ENCODE peak calls at places on chromosomes 2 and 18, in eight cellular contexts. J is HL-60, K is ovary, V is K562, L is dorsolateral prefrontal cortex, G is endodermal cell, B is SJCRH30, M is uterus. Z is an unnamed sample.

GRCh38 chr2:55311444-55311870 is 42.4 kb upstream of the MTIF2 start:
- DNase-seq in V (no peak), M (no peak), L (no peak), K (no peak), B (no peak), G (no peak), J (peak), Z (no peak)

GRCh38 chr2:200127852-200128251 is 172.5 kb downstream of the MAIP1 start:
- DNase-seq in J (no peak), B (no peak), K (no peak), M (no peak), G (no peak), V (no peak), L (no peak), Z (no peak)

GRCh38 chr18:14971461-14972185 is 223.7 kb downstream of the ANKRD30B start:
- DNase-seq in V (no peak), L (no peak), G (no peak), J (no peak), M (no peak), B (peak), K (no peak), Z (no peak)

GRCh38 chr2:42031281-42031680 is 16.5 kb upstream of the PKDCC start:
- DNase-seq in V (no peak), L (no peak), J (no peak), G (no peak), B (no peak), M (no peak), K (no peak), Z (no peak)

GRCh38 chr2:17821080-17821479 is 4.8 kb downstream of the MSGN1 start:
- DNase-seq in B (no peak), K (no peak), G (no peak), L (no peak), J (no peak), M (no peak), V (no peak), Z (no peak)

GRCh38 chr2:147977679-147978078 is 42.9 kb downstream of the ORC4 start:
- DNase-seq in G (no peak), B (no peak), L (no peak), V (no peak), K (no peak), M (no peak), J (no peak), Z (no peak)

GRCh38 chr2:100254646-100255210 is 67.6 kb downstream of the LONRF2 start:
- DNase-seq in K (no peak), J (no peak), G (no peak), M (no peak), B (no peak), V (no peak), L (no peak), Z (no peak)

GRCh38 chr2:108988796-108989713 is at the start of gene EDAR:
- DNase-seq in L (no peak), B (peak), G (peak), K (no peak), V (peak), J (no peak), M (no peak), Z (no peak)

GRCh38 chr2:218301176-218301819 is 9.0 kb upstream of the TMBIM1 start:
- DNase-seq in K (peak), J (peak), B (peak), L (peak), G (peak), M (peak), V (peak), Z (peak)

GRCh38 chr18:11136241-11136640 is 13.1 kb downstream of the PIEZO2 start:
- DNase-seq in M (no peak), K (no peak), B (peak), L (no peak), J (no peak), V (no peak), G (no peak), Z (no peak)

GRCh38 chr2:242085941-242086621 is 216.6 kb downstream of the RTP5 start:
- DNase-seq in J (peak), M (no peak), B (no peak), K (no peak), V (peak), L (no peak), G (no peak), Z (peak)

GRCh38 chr2:160423141-160423540 is 70.5 kb downstream of the RBMS1 start:
- DNase-seq in M (no peak), L (no peak), J (no peak), B (no peak), V (no peak), G (no peak), K (no peak), Z (no peak)

GRCh38 chr18:74387362-74387761 is 69.7 kb downstream of the DIPK1C start:
- DNase-seq in K (no peak), B (no peak), L (no peak), M (no peak), G (no peak), V (no peak), J (no peak), Z (no peak)

GRCh38 chr2:174965992-174966789 is 39.0 kb downstream of the CHN1 start:
- DNase-seq in G (no peak), J (no peak), K (no peak), L (no peak), M (no peak), B (peak), V (no peak), Z (no peak)

GRCh38 chr2:133641497-133641896 is 73.2 kb upstream of the NCKAP5 start:
- DNase-seq in K (no peak), G (peak), B (no peak), M (no peak), J (no peak), V (no peak), L (no peak), Z (peak)

DNA sequence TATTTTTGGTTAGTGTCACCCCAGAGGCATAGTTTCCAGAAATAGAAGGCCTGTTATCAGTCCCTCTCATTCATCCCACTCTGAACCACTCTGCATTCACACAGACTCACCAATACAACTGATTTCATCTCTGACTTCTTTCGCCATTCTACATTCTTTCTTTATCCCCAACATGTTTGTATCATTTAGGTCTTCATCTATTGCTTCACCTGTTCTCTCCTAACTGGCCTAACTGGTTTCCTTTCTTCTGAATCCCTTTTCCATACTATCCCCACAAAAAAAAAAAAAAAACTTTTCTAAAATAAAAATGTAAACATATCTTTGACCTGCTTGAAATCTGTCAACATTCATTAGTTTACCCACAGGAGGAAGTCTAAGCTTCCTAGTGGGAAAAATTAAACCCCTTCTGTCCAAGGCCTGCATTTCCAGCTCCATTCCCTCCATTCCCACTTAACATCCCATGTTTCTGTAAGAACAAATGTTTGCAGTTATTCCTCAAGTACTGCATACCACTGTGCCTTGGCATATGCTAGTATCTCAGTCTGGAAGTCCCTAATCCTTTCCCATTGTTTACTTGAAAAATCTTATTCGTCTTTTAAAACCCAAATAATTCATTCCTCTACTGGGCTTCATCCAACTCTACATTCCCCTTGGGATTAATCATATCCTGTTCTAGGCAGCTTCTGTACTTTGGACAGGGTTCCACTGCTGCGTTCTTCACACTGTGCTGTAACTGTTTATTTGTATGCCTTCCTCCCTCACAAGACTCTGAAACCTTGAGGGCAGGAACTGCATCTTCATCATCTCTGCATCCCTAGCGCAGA is 68.5 kb downstream of the FIGN start:
- DNase-seq in B (no peak), M (no peak), K (no peak), G (no peak), L (no peak), V (no peak), J (no peak), Z (no peak)
- H3K27ac ChIP-seq in B (no peak), M (no peak), K (no peak), G (no peak), L (no peak), V (no peak), J (no peak), Z (no peak)

GRCh38 chr18:55416791-55417190 is 171.2 kb downstream of the TCF4 start:
- DNase-seq in V (no peak), G (no peak), J (no peak), B (no peak), K (no peak), M (no peak), L (peak), Z (no peak)
- H3K27ac ChIP-seq in V (no peak), G (peak), J (no peak), B (no peak), K (no peak), M (peak), L (peak), Z (no peak)

DNA sequence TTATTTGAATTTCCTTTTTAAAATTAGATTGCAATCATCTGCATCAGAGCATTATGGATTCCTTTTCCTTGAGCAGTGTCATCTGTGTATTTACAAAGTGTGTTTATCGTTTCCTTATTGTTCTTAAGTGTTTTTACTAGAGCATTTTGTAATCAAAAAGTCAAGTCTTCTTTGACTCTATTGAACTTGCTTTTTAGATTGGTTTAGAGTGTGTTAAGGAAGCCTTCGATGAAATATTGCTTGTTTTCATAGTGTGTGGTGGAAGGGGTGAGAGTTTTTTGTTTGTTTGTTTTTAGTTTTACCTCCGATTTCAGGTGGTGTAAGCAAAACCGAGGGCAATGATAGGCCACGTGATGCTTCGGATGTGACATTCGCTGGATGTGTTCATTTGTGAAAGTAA is 45.7 kb downstream of the ARHGAP28 start:
- DNase-seq in L (no peak), B (no peak), M (no peak), V (no peak), G (no peak), J (no peak), K (no peak), Z (no peak)
- H3K27ac ChIP-seq in L (no peak), B (no peak), M (no peak), V (no peak), G (no peak), J (no peak), K (peak), Z (no peak)

DNA sequence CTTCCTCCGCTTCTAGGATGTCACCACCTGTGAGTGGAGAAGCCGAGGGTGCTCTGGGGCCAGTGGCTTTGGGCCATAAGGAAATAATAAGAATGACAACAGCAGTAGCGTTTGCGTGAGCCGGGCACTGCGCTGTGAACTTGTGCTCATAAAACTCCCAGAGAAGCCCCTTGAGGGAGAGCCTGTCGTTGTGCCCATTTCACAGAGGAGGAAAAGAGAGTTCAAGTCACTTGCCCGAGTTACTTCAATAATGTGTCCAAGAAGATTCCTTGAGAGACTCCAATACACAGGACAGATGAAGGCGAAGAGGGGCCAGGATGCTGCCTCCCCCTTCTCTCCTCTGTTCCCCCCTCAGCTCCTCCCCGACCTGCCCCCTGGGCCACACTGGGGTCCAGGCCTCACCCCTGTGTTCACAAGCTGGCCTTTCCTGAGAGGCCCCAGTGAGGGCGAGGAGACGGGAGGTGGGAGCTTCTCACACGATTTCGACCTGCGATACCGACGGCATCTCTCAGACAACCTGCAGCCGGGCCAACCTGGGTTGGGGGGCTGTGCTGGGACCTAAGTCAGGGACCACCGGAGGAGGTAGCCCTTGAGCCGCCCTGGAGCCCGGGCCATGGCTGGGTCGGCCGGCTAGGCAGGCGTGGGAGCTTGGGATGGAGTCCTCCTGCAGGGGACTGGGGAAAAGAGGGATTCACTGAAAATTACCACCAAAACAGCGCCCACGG is 53.5 kb upstream of the UBE2F start:
- DNase-seq in V (no peak), G (no peak), J (no peak), L (no peak), K (no peak), M (peak), B (no peak), Z (no peak)
- H3K27ac ChIP-seq in V (no peak), G (no peak), J (no peak), L (no peak), K (no peak), M (peak), B (no peak), Z (no peak)

DNA sequence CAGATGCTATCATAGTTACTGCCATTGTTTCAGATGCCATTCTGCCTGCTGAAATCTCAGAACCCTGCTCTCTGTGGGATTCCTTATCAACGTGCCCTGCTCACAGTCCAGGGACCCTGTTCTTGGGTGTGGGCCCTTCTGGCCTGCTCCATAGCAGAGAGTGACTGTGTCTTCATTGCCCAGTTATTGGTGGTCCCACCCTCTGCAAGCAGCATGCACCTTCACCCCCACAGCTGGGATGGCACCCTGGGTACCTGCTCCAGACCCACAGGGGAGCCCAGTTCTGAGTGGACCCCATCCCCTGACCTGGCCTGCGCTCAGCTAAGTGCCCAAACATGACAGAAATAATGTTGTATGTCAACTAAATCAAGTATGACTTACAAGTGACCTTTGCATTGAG is 36.6 kb downstream of the SMIM21 start:
- DNase-seq in M (no peak), K (no peak), V (no peak), B (no peak), L (no peak), G (no peak), J (no peak), Z (no peak)
- H3K27ac ChIP-seq in M (no peak), K (no peak), V (no peak), B (no peak), L (no peak), G (no peak), J (no peak), Z (no peak)

GRCh38 chr18:379665-380356 is 112.0 kb upstream of the THOC1 start:
- DNase-seq in B (no peak), G (no peak), M (no peak), J (peak), V (no peak), L (no peak), K (no peak), Z (no peak)
- H3K27ac ChIP-seq in B (no peak), G (no peak), M (no peak), J (peak), V (no peak), L (no peak), K (no peak), Z (no peak)

DNA sequence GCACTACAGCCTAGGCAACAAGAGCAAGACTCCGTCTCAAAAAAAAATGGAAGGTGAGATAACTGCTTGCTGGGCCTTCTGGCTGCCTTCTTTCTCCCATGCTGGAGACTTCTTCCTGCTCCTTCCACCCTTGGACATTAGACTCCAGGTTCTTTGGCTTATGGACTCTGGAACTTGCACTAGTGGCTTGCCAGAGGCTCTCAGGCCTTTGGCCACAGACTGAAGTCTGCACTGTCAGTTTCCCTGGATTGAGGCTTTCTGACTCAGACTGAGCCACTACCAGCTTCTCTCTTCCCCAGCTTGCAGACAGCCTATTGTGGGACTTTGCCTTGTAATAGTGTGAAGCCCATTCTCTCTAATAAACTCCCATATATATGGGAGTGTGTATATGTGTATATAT is 118.5 kb upstream of the SLC14A2 start:
- DNase-seq in B (no peak), J (no peak), K (no peak), M (no peak), V (no peak), L (no peak), G (no peak), Z (no peak)
- H3K27ac ChIP-seq in B (no peak), J (no peak), K (no peak), M (no peak), V (no peak), L (no peak), G (no peak), Z (no peak)

GRCh38 chr18:7198326-7198725 is 32.6 kb upstream of the LRRC30 start:
- DNase-seq in B (no peak), J (no peak), M (no peak), V (no peak), K (no peak), L (no peak), G (no peak), Z (no peak)

GRCh38 chr18:7201096-7201495 is 29.8 kb upstream of the LRRC30 start:
- DNase-seq in V (no peak), K (no peak), M (no peak), G (no peak), B (no peak), J (no peak), L (no peak), Z (no peak)

GRCh38 chr18:7191736-7192135 is 39.2 kb upstream of the LRRC30 start:
- DNase-seq in K (no peak), B (no peak), L (no peak), V (no peak), J (no peak), M (no peak), G (no peak), Z (no peak)

GRCh38 chr18:7202119-7202680 is 28.7 kb upstream of the LRRC30 start:
- DNase-seq in J (no peak), G (no peak), B (peak), M (no peak), L (no peak), V (no peak), K (no peak), Z (no peak)

GRCh38 chr18:7196421-7196820 is 34.5 kb upstream of the LRRC30 start:
- DNase-seq in G (peak), V (no peak), L (no peak), K (no peak), M (no peak), B (no peak), J (no peak), Z (no peak)
- H3K27ac ChIP-seq in G (no peak), V (no peak), L (no peak), K (no peak), M (no peak), B (no peak), J (no peak), Z (no peak)

GRCh38 chr2:85697096-85697495 is 2.9 kb downstream of the GNLY start:
- DNase-seq in K (no peak), V (no peak), G (no peak), J (no peak), B (no peak), L (no peak), M (no peak), Z (no peak)

GRCh38 chr2:85697716-85698115 is 3.6 kb downstream of the GNLY start:
- DNase-seq in V (no peak), B (no peak), K (no peak), J (no peak), M (no peak), G (no peak), L (no peak), Z (no peak)

GRCh38 chr2:85695121-85695520 is 963 bp downstream of the GNLY start:
- DNase-seq in K (no peak), M (no peak), G (no peak), V (no peak), B (no peak), L (no peak), J (no peak), Z (no peak)

GRCh38 chr2:85694052-85695025 is at the start of gene GNLY:
- DNase-seq in J (no peak), L (no peak), G (no peak), K (no peak), V (no peak), B (no peak), M (no peak), Z (no peak)

DNA sequence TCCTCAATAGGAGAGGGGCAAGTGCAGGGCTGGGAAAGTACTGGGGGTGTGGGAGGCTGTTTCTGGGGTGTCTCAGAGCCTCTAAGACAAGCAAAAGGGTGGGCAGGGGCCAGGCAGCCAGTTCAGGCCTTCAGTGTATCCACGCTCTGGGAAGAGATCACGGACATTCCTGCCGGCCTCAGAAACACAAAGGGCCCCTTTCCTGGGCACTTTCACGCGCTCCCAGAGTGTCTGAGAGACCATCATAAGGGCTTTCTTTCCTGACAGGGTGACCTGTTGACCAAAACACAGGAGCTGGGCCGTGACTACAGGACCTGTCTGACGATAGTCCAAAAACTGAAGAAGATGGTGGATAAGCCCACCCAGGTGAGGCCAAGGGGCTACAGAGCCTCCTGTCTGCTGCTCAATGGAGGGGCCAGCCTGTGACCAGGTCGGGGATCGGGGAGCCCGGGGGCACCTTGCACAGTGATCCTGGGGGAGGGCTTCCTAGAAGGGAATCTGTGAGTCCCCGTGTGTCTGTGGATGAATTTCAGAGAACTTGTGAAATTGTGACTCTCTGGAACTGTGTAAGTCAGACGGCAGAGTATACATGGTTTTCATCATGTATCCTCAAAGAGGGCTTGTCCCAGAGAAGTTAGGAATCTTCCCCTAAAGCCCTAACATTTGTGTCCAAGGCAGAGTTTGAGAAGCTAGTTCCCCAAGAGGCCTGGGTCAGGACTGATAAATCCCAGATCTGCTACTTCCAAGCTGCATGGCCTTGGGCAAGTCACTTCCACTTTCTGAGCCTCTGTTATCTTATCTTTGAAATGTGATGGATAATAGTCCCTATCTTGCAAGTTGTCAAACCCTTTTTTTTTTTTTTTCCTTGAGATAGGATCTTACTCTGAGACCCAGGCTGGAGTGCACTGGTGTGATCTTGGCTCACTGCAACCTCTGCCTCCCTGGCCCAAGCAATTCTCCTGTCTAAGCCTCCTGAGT is 1.8 kb downstream of the GNLY start:
- DNase-seq in G (no peak), L (no peak), V (no peak), B (no peak), K (no peak), J (no peak), M (no peak), Z (no peak)
- H3K27ac ChIP-seq in G (no peak), L (no peak), V (no peak), B (no peak), K (no peak), J (no peak), M (no peak), Z (no peak)

GRCh38 chr2:195119231-195119630 is 537.8 kb upstream of the SLC39A10 start:
- DNase-seq in V (no peak), M (no peak), L (no peak), B (peak), K (no peak), G (no peak), J (no peak), Z (no peak)
- H3K27ac ChIP-seq in V (no peak), M (no peak), L (no peak), B (no peak), K (no peak), G (no peak), J (no peak), Z (no peak)

Z was measured in right lobe of liver.